ENCODE peak calls at places on chromosomes 1 and 21, in seven cellular contexts. Q is GM12891, A is IMR-90, J is heart left ventricle, Z is A549, C is suprapubic skin, E is body of pancreas. M is an unnamed sample.

GRCh38 chr1:226248091-226248490 is 24.6 kb downstream of the MIXL1 start:
- DNase-seq in Q (no peak), A (peak; percentile 38), J (no peak), Z (no peak), C (no peak), E (no peak), M (no peak)

GRCh38 chr1:115313173-115313572 is 24.9 kb downstream of the NGF start:
- DNase-seq in Q (no peak), A (no peak), J (no peak), Z (no peak), C (no peak), E (no peak), M (no peak)

GRCh38 chr21:43330306-43330881 is 96.5 kb downstream of the SIK1 start:
- DNase-seq in Q (no peak), A (no peak), J (no peak), Z (no peak), C (no peak), E (no peak), M (no peak)

GRCh38 chr1:197312163-197312562 is 44.1 kb downstream of the CRB1 start:
- DNase-seq in Q (no peak), A (no peak), J (no peak), Z (peak; percentile 43), C (no peak), E (no peak), M (no peak)

GRCh38 chr21:14879458-14879857 is 185.3 kb downstream of the NRIP1 start:
- DNase-seq in Q (no peak), A (no peak), J (no peak), Z (no peak), C (no peak), E (no peak), M (no peak)

GRCh38 chr1:184590163-184590750 is 164.4 kb downstream of the EDEM3 start:
- DNase-seq in Q (no peak), A (no peak), J (no peak), Z (no peak), C (no peak), E (peak; percentile 77), M (no peak)

GRCh38 chr1:20709868-20710267 is 7.9 kb downstream of the KIF17 start:
- DNase-seq in Q (no peak), A (no peak), J (no peak), Z (no peak), C (no peak), E (no peak), M (no peak)

GRCh38 chr1:88892146-88892877 is 945 bp upstream of the GTF2B start:
- DNase-seq in Q (no peak), A (peak; percentile 56), J (no peak), Z (peak; percentile 95), C (no peak), E (peak; percentile 18), M (peak; percentile 70)

GRCh38 chr1:27027575-27028250 is 15.1 kb upstream of the TENT5B start:
- DNase-seq in Q (no peak), A (no peak), J (no peak), Z (no peak), C (no peak), E (peak; percentile 33), M (peak; percentile 68)

GRCh38 chr21:45255381-45256020 is 32.2 kb downstream of the POFUT2 start:
- DNase-seq in Q (peak; percentile 51), A (no peak), J (no peak), Z (no peak), C (no peak), E (no peak), M (no peak)

GRCh38 chr1:109892476-109893368 is 17.9 kb upstream of the CSF1 start:
- DNase-seq in Q (no peak), A (peak; percentile 57), J (peak; percentile 53), Z (peak; percentile 23), C (no peak), E (no peak), M (no peak)

GRCh38 chr1:44447051-44447806 is 42.2 kb downstream of the RNF220 start:
- DNase-seq in Q (no peak), A (no peak), J (no peak), Z (no peak), C (no peak), E (no peak), M (no peak)

GRCh38 chr1:23657659-23658275 is 33.8 kb upstream of the RPL11 start:
- DNase-seq in Q (peak; percentile 53), A (peak; percentile 35), J (peak; percentile 41), Z (peak; percentile 63), C (peak; percentile 73), E (peak; percentile 53), M (no peak)

GRCh38 chr21:31180256-31181088 is 142.2 kb upstream of the KRTAP19-8 start:
- DNase-seq in Q (peak; percentile 15), A (peak; percentile 54), J (no peak), Z (peak; percentile 23), C (no peak), E (no peak), M (peak; percentile 10)

GRCh38 chr1:152251391-152251790 is 27.4 kb upstream of the HRNR start:
- DNase-seq in Q (no peak), A (no peak), J (no peak), Z (no peak), C (no peak), E (no peak), M (no peak)

GRCh38 chr1:37795340-37796110 is 1.9 kb downstream of the MANEAL start:
- DNase-seq in Q (peak; percentile 42), A (peak; percentile 32), J (peak; percentile 45), Z (no peak), C (no peak), E (peak; percentile 65), M (peak; percentile 68)

GRCh38 chr21:39079617-39080016 is 103.6 kb downstream of the PSMG1 start:
- DNase-seq in Q (no peak), A (peak; percentile 33), J (peak; percentile 81), Z (no peak), C (peak; percentile 84), E (peak; percentile 38), M (no peak)

GRCh38 chr1:192788184-192788583 is 20.7 kb upstream of the RGS2 start:
- DNase-seq in Q (no peak), A (peak; percentile 85), J (peak; percentile 59), Z (peak; percentile 61), C (no peak), E (no peak), M (no peak)

GRCh38 chr1:94739521-94740061 is 80.6 kb upstream of the SLC44A3 start:
- DNase-seq in Q (no peak), A (peak; percentile 97), J (no peak), Z (no peak), C (no peak), E (peak; percentile 24), M (no peak)

GRCh38 chr1:203186446-203187305 is at the start of gene CHI3L1:
- DNase-seq in Q (no peak), A (no peak), J (no peak), Z (no peak), C (peak; percentile 70), E (peak; percentile 48), M (no peak)

GRCh38 chr1:192952646-192953045 is 106.5 kb downstream of the UCHL5 start:
- DNase-seq in Q (no peak), A (peak; percentile 33), J (no peak), Z (no peak), C (no peak), E (no peak), M (no peak)

DNA sequence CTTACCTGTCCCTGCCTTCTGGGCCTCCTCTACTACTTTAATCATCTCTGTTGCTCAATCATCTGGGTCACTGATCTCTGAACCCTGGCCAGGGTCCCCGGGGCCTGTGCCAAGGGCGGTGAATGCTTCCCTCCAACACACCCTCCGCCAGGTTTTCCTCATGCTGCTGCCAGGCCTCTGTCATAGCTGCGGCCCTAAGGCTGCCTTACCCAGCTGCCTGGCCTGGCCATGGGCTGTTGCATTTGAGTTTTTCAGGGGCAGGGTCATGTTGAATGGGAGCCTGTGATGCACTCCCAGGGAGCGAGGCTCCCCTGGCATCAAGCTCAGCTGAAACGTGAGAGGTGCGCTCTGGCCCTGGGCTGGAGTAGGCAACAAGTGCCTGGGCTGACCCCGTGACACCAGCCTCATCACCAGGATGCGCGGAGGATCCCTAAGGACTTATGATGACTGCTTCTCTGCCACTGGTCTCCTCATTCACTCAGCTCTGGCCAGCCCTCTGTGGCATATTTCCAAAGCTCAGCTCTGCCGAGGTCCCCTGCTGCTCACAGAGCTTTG is 7.6 kb downstream of the EDN2 start:
- DNase-seq in Q (no peak), A (no peak), J (peak; percentile 54), Z (no peak), C (peak; percentile 62), E (peak; percentile 94), M (no peak)
- TF ChIP-seq POLR2A in Q (no peak), A (no peak), J (no peak), Z (no peak), C (no peak), E (peak; percentile 7), M (no peak)

GRCh38 chr1:42456754-42457089 is 379 bp downstream of the PPCS start:
- DNase-seq in Q (peak; percentile 66), A (peak; percentile 50), J (peak; percentile 48), Z (peak; percentile 57), C (peak; percentile 71), E (peak; percentile 61), M (peak; percentile 85)
- TF ChIP-seq POLR2A in Q (peak; percentile 53), A (no peak), J (no peak), Z (no peak), C (no peak), E (no peak), M (peak; percentile 61)

DNA sequence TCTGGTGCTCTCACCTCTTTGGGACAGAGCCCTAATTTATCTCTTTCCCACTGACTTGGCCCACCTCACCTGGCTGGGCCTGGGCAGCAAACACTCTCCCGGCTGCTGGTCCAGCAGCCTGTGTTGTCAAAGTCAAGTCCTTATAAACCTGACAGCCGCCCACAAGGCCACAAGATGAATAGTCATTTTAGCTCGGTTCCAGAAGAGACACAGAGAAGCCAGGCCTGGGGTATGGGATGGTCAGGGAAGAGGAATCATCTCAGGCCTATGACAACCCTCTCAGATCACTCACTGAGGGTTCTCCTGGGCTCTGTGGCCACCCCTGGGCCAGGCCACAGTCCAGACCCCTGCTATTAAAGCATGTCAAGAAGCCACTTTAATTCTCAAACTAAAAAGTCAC is 158.5 kb downstream of the FOXD2 start:
- DNase-seq in Q (no peak), A (no peak), J (no peak), Z (no peak), C (no peak), E (no peak), M (no peak)
- TF ChIP-seq POLR2A in Q (no peak), A (no peak), J (no peak), Z (no peak), C (no peak), E (no peak), M (no peak)

GRCh38 chr1:200495901-200496300 is 86.1 kb upstream of the ZNF281 start:
- DNase-seq in Q (no peak), A (no peak), J (no peak), Z (no peak), C (no peak), E (no peak), M (no peak)

GRCh38 chr1:200493344-200493743 is 83.5 kb upstream of the ZNF281 start:
- DNase-seq in Q (no peak), A (no peak), J (no peak), Z (no peak), C (no peak), E (no peak), M (no peak)

GRCh38 chr1:200491097-200491496 is 81.3 kb upstream of the ZNF281 start:
- DNase-seq in Q (no peak), A (no peak), J (no peak), Z (no peak), C (no peak), E (no peak), M (no peak)

DNA sequence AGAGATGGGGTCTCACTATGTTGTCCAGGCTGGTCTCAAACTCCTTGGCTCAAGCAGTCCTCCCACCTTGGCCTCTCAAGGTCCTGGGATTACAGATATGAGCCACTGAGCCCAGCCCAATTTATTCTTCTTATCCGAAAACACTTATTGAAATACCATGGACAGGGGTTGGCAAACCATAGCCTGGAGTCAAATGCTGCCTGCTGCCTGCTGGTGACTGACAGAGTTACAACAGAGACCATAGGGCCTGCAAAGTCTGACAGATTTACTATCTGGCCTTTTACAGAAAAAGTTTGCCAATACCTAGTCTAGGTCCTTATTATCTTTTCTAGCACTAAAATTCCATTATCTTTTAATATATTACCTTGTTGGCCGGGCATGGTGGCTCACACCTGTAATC is 87.1 kb upstream of the ZNF281 start:
- DNase-seq in Q (no peak), A (no peak), J (no peak), Z (no peak), C (no peak), E (no peak), M (no peak)
- TF ChIP-seq POLR2A in Q (no peak), A (no peak), J (no peak), Z (no peak), C (no peak), E (no peak), M (no peak)

M was measured in erythroblast.